ENCODE peak calls at places on chromosomes 12 and 14, in seven cellular contexts. J is heart left ventricle, S is GM12878, I is body of pancreas, N is transverse colon, L is tibial nerve, V is H54. Z is an unnamed sample.

GRCh38 chr14:59356783-59357182 is 108.4 kb downstream of the GPR135 start:
- DNase-seq in J (no peak), S (peak; percentile 57), I (no peak), N (no peak), L (no peak), V (no peak), Z (no peak)

GRCh38 chr12:50004696-50005095 is 20.6 kb downstream of the RACGAP1 start:
- DNase-seq in J (no peak), S (no peak), I (no peak), N (no peak), L (no peak), V (no peak), Z (no peak)

GRCh38 chr12:54173906-54174471 is 14.8 kb downstream of the SMUG1 start:
- DNase-seq in J (no peak), S (no peak), I (no peak), N (no peak), L (no peak), V (no peak), Z (no peak)

GRCh38 chr12:20350495-20350894 is 17.8 kb upstream of the PDE3A start:
- DNase-seq in J (no peak), S (no peak), I (no peak), N (no peak), L (no peak), V (no peak), Z (no peak)

GRCh38 chr14:58772814-58773620 is 135.3 kb downstream of the DACT1 start:
- DNase-seq in J (no peak), S (no peak), I (no peak), N (no peak), L (no peak), V (no peak), Z (no peak)

GRCh38 chr14:53808042-53808441 is 148.6 kb downstream of the BMP4 start:
- DNase-seq in J (no peak), S (no peak), I (no peak), N (no peak), L (no peak), V (no peak), Z (no peak)

GRCh38 chr14:87615822-87616679 is 376.9 kb downstream of the GALC start:
- DNase-seq in J (peak; percentile 38), S (no peak), I (peak; percentile 78), N (peak; percentile 8), L (peak; percentile 14), V (peak; percentile 11), Z (no peak)

GRCh38 chr14:50804181-50804721 is 26.7 kb downstream of the NIN start:
- DNase-seq in J (no peak), S (no peak), I (no peak), N (no peak), L (no peak), V (peak; percentile 5), Z (no peak)

GRCh38 chr12:40336573-40337199 is 111.9 kb downstream of the LRRK2 start:
- DNase-seq in J (no peak), S (no peak), I (no peak), N (no peak), L (no peak), V (no peak), Z (no peak)

GRCh38 chr12:127445583-127445982 is 821.4 kb upstream of the TMEM132C start:
- DNase-seq in J (no peak), S (no peak), I (no peak), N (no peak), L (no peak), V (no peak), Z (no peak)

GRCh38 chr14:63770187-63770807 is 42.4 kb upstream of the SGPP1 start:
- DNase-seq in J (peak; percentile 43), S (no peak), I (peak; percentile 76), N (peak; percentile 53), L (no peak), V (no peak), Z (no peak)

DNA sequence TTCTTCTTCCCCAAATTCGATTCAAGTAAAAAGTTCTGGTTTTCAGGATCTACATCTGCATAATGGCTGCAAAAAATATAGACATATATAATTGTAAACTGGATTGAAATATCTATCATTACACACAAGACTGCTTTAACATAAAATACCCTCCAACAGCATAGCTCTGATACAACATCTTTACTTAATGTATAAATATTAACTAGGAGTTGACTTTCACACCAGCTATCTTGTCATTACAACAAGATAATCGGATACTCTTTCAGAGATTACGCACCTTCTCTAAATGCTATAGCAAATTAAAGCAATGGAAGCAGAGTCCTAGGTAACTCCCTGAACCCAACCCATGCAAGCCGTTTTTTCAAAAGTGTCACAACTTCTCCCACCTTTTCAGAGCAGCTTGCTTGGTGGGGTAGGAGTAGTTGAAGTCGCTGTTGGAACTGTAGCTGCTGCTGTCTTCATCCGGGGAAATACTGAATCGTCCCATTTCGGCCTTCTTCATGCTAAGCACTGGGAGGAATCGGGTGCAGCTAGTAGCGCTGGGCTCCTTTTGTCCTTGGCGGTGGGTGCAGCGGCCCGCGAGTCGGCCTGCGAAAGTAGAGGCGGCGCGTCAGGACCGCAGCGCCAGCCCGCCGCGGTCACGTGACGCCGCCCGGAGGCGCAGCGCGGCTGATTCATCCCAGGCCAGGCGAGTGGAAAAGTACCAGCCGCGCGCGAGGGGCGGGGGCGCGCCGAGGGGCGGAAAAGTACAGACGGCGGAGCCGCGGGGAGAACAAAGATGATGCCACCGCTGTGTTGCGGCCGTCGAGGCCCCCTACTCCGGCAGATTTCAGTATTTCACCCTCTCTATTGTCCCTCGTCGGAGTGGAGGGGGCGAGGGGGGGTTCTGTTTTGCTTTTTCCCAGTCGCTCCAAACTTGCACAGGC is 1.5 kb downstream of the SLC38A2 start:
- DNase-seq in J (peak; percentile 94), S (no peak), I (peak; percentile 93), N (peak; percentile 93), L (peak; percentile 87), V (peak; percentile 62), Z (peak; percentile 78)
- TF ChIP-seq POLR2A in J (peak; percentile 92), S (peak; percentile 79), I (peak; percentile 74), N (peak; percentile 86), L (peak; percentile 79), V (peak; percentile 52), Z (peak; percentile 80)

DNA sequence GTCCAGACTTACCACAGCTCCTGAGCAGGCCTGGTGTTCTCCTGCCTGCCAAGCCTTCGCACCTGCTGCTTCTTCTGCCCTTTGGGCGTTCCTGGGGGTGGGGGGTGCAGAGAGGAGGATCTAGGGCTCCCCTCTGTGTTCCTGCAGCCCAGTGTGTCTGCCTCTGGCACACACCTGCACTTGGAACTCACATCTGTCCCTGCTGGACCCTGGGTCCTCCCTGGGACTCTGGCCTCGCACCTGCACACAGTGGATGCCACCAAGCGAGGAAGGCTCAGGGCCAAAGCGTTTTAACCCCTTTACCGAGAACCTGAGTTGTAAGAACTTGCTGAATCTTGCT is 80.4 kb downstream of the PAPOLA start:
- DNase-seq in J (no peak), S (no peak), I (no peak), N (no peak), L (no peak), V (no peak), Z (no peak)
- TF ChIP-seq POLR2A in J (no peak), S (no peak), I (no peak), N (no peak), L (no peak), V (no peak), Z (no peak)

DNA sequence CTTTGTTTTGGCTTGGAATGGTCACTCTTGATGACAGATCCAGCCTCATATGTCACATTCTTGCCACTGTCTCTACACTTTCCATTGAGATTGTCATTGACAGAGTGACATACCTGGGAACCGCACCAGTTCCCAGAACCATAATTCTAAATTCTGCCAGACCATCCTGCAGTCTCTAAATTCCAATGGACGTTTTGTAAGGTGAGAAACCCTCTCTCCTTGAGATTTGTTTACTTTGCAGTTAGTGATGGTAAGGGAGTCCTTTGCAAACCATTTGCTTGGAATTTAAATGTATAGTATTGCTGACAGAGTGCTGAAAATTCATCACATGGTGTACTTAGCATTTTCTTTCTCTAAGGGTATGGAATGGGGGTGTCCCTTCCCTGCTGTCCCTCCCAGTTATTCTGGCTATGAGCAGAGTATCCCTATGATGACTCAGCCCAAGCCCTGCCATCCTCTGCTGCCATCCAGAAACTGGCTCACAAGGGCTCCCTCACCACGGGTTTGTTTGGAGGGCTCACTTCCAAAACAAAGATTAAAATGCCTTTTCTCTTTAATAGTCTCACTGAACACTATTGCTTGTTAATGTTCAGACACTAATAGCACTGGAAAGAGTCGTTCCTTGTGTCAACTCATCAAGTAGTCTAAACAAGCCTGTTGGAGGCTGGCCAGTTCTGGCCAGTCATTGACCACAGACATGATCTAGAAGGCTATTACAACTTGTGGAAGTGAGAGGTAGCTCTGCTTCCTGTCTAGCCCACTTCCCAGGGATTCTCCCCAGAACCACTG is 129.0 kb upstream of the HMGA2 start:
- DNase-seq in J (no peak), S (no peak), I (peak; percentile 81), N (peak; percentile 27), L (no peak), V (peak; percentile 47), Z (no peak)
- TF ChIP-seq POLR2A in J (no peak), S (no peak), I (no peak), N (no peak), L (no peak), V (no peak), Z (no peak)

GRCh38 chr12:57985685-57986084 is 44.3 kb downstream of the ATP23 start:
- DNase-seq in J (no peak), S (no peak), I (no peak), N (no peak), L (no peak), V (no peak), Z (no peak)
- TF ChIP-seq POLR2A in J (no peak), S (no peak), I (no peak), N (no peak), L (no peak), V (no peak), Z (no peak)

DNA sequence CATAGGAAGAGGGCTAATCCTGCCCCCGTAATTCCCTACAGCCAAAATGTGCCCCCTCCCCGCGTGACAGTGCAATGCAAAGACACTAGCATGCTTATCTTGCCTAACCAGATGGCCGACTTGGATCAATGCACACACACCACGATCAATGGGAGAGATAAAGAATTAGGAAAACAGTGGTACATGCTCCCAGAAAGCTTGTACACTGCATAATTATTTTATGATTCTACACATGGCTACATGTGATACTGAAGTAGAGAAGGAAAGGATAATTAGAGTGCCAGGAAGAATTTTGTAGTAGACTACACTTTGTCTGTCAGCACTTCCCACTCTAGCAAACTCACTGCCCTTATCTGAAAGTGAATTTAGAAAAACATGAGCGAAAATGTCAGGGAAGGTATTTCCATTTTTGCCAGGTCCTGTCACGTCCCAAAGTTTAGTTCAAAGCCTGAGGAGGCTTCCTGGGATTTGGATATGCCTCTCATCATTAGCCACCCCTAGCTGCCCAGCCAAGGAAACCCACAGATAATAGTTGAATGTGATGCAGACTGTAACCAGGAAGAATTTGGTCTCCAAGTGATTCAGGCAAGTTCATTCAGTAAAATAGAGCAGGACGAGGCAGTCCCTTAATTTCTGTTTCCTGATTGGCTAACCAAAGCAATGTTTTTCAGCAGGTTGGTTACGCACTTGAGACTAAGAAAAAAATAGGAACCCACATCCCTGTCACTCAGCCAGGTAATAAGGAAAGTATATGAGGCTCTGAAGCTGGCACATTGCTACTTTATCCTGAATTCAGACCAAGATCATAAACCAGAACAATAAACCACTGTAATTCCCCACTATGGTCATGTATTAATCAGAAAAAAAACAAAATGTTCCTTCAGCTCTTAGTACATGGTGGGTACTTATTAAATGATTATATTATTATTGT is 199.6 kb upstream of the OTX2 start:
- DNase-seq in J (no peak), S (no peak), I (no peak), N (no peak), L (no peak), V (no peak), Z (no peak)
- TF ChIP-seq POLR2A in J (no peak), S (no peak), I (no peak), N (no peak), L (no peak), V (no peak), Z (no peak)

Z was measured in gastrocnemius medialis.